ENCODE peak calls at places on chromosomes 1 and 21, in eight cellular contexts. K is keratinocyte, R is colonic mucosa, J is A673, U is body of pancreas, F is fibroblast of lung, T is A549, C is lower lobe of right lung. O is an unnamed sample.

GRCh38 chr1:178613271-178613945 is 100.5 kb downstream of the TEX35 start:
- DNase-seq in C (no peak), F (no peak), K (no peak), R (no peak), T (no peak), J (no peak), U (no peak), O (no peak)

GRCh38 chr1:159067699-159068621 is 8.6 kb downstream of the AIM2 start:
- DNase-seq in C (peak), J (no peak), K (no peak), T (no peak), U (peak), F (no peak), R (no peak), O (no peak)

GRCh38 chr1:209030454-209031167 is 552.9 kb upstream of the CAMK1G start:
- DNase-seq in R (peak), J (no peak), T (no peak), K (no peak), C (peak), F (no peak), U (peak), O (no peak)

GRCh38 chr1:45545553-45546310 is 4.9 kb upstream of the AKR1A1 start:
- DNase-seq in K (no peak), U (no peak), T (no peak), J (no peak), F (no peak), C (peak), R (no peak), O (no peak)

GRCh38 chr21:43266534-43266933 is 97.7 kb downstream of the CRYAA start:
- DNase-seq in F (peak), J (no peak), R (no peak), C (peak), U (no peak), T (no peak), K (no peak), O (no peak)

GRCh38 chr1:179366093-179366800 is 476 bp downstream of the AXDND1 start:
- DNase-seq in K (no peak), J (peak), R (no peak), F (no peak), U (no peak), T (peak), C (no peak), O (peak)

GRCh38 chr1:151729157-151729965 is 8.0 kb downstream of the RIIAD1 start:
- DNase-seq in K (no peak), U (peak), T (no peak), C (no peak), R (peak), F (no peak), J (no peak), O (no peak)

GRCh38 chr1:202807926-202808757 is at the start of gene KDM5B:
- DNase-seq in C (peak), J (peak), F (peak), K (no peak), U (peak), T (peak), R (peak), O (peak)

GRCh38 chr1:23759277-23759676 is 16.0 kb downstream of the ELOA start:
- DNase-seq in J (no peak), T (no peak), U (no peak), K (no peak), R (no peak), F (peak), C (no peak), O (peak)

GRCh38 chr21:17427831-17428483 is 84.9 kb upstream of the CXADR start:
- DNase-seq in T (no peak), U (no peak), C (no peak), F (no peak), J (no peak), K (no peak), R (no peak), O (no peak)

GRCh38 chr21:17427157-17427556 is 85.7 kb upstream of the CXADR start:
- DNase-seq in R (no peak), F (no peak), T (no peak), J (no peak), K (no peak), U (no peak), C (no peak), O (no peak)

GRCh38 chr21:17428484-17428869 is 84.4 kb upstream of the CXADR start:
- DNase-seq in K (no peak), F (no peak), J (no peak), T (no peak), C (no peak), R (no peak), U (no peak), O (no peak)

GRCh38 chr21:17429936-17430335 is 82.9 kb upstream of the CXADR start:
- DNase-seq in U (no peak), F (no peak), J (no peak), R (peak), K (no peak), C (no peak), T (no peak), O (no peak)

DNA sequence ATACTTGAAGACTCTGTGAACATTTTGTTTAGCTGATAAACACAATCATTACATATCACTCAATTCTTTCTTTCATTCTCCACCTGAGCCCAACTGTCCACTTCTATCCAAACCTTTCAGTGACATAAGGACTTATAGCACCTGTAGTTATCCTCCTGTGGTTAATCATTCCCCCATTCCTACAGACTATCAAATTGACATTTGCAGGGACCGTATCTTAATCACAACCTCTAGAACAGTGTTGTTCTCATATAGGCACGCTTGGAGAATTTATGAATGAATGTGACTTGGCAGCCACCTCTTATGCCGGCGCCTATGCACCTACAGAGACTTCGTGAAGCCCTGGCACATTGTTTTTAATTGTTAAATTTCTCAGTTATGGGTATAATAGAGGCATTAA is 83.9 kb upstream of the CXADR start:
- DNase-seq in T (no peak), C (no peak), F (no peak), U (no peak), R (no peak), J (no peak), K (no peak), O (no peak)
- H3K27ac ChIP-seq in T (no peak), C (no peak), F (no peak), U (no peak), R (no peak), J (no peak), K (no peak), O (no peak)

GRCh38 chr1:231107600-231108326 is 54.1 kb upstream of the TRIM67 start:
- DNase-seq in K (no peak), J (peak), F (no peak), R (no peak), T (no peak), C (no peak), U (no peak), O (no peak)
- TF ChIP-seq CTCF in K (no peak), J (no peak), F (no peak), R (no peak), T (no peak), C (no peak), U (no peak), O (no peak)

DNA sequence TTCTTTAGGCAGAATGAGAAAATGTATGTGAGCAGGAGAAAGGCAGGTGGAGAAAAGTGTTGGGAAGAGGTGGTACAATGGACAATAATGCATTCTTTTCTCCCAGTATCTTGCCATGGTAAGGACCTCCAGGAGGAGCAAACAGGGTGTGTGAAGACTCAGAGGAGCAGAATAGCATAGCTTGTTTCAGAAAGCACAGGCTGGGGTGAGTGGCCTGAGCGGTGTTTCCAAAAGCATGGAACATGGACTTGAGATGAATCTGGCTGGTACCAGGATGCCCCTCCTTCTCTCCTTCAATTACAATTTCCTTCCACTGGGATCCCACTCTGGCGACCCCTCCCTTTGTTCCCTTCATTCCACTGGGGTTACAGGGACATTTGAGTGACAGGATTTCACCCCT is 123.4 kb upstream of the TNR start:
- DNase-seq in F (no peak), U (no peak), K (no peak), R (no peak), C (no peak), T (no peak), J (no peak), O (no peak)
- H3K27ac ChIP-seq in F (no peak), U (no peak), K (no peak), R (no peak), C (no peak), T (no peak), J (no peak), O (no peak)

GRCh38 chr1:19387045-19387467 is 74.9 kb downstream of the SLC66A1 start:
- DNase-seq in K (no peak), F (no peak), R (peak), C (no peak), J (no peak), U (no peak), T (no peak), O (no peak)
- TF ChIP-seq CTCF in K (peak), F (no peak), R (no peak), C (no peak), J (no peak), U (no peak), T (no peak), O (no peak)

GRCh38 chr1:110383311-110383990 is 7.4 kb downstream of the SLC16A4 start:
- DNase-seq in T (peak), R (no peak), U (no peak), F (peak), J (peak), K (no peak), C (no peak), O (no peak)
- H3K27ac ChIP-seq in T (peak), R (no peak), U (no peak), F (peak), J (no peak), K (no peak), C (peak), O (peak)

DNA sequence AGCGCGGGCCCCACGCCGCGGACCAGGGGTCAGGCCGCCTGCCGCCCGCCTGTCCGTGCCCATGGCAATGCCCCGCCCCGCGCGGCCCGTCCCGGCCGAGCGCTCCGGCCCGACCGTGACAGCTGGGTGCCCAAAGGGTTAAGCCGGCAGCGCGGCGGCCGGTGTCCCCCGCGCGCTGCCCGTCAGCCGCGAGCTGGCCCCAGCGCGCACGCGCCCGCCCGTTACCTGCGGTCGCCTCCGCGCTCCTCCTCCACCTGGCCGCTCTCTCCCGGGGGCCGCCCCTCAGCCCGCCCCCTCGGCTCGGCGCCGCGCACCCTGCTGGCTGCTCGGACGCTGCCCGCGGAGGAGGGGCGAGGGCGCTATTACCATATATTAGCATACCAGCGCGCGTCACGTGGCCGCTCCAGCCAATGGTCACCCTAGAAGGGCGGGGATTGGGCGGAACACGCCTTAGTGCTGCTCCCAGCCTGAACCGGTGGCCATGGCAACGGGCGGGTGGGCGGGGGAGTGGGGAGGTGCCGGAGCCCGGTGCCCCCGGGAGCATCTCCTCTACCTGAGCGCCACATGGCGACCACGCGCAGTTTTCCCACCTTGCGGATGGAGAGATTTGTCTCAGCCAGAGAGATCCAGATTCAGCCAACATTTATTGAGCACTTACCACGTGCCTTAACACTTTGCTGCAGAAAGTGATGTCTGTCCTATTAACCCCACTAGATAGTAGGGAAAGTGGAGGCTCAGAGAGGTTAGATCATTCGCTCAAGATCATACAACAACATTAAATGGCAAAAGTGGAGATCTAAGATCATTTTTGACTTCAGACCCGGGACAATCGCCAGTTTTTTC is at the start of gene PHC2:
- DNase-seq in J (peak), C (peak), U (peak), K (peak), R (peak), T (peak), F (peak), O (peak)
- TF ChIP-seq CTCF in J (peak), C (peak), U (peak), K (peak), R (no peak), T (no peak), F (no peak), O (peak)

GRCh38 chr1:155947741-155948140 is 6.3 kb downstream of the RXFP4 start:
- DNase-seq in T (no peak), F (no peak), J (no peak), K (no peak), C (no peak), U (no peak), R (no peak), O (no peak)

GRCh38 chr1:155946633-155947219 is 5.3 kb downstream of the RXFP4 start:
- DNase-seq in T (no peak), J (no peak), U (no peak), F (no peak), C (no peak), R (no peak), K (no peak), O (no peak)

GRCh38 chr1:155950829-155951228 is 9.4 kb downstream of the RXFP4 start:
- DNase-seq in T (no peak), U (no peak), R (no peak), J (no peak), F (no peak), K (no peak), C (no peak), O (no peak)

GRCh38 chr1:155944396-155944728 is 2.9 kb downstream of the RXFP4 start:
- DNase-seq in C (no peak), U (no peak), J (no peak), R (no peak), K (no peak), T (no peak), F (peak), O (no peak)

GRCh38 chr1:155947292-155947691 is 5.9 kb downstream of the RXFP4 start:
- DNase-seq in K (no peak), R (no peak), T (no peak), C (no peak), J (no peak), F (no peak), U (no peak), O (no peak)
- H3K27ac ChIP-seq in K (no peak), R (no peak), T (no peak), C (no peak), J (no peak), F (no peak), U (no peak), O (no peak)

O was measured in IMR-90.